ENCODE peak calls at places on chromosomes 5 and 9, in ten cellular contexts. O, R, M, C, Y, A, K, G, T and S are unnamed samples.

GRCh38 chr5:56763711-56764466 is 51.5 kb upstream of the MAP3K1 start:
- DNase-seq in O (peak; percentile 64), R (no peak), M (peak; percentile 55), C (no peak), Y (no peak), A (no peak), K (peak; percentile 26), G (no peak), T (no peak), S (peak; percentile 43)

GRCh38 chr9:10232352-10232930 is 380.4 kb downstream of the PTPRD start:
- DNase-seq in O (no peak), R (peak; percentile 8), M (no peak), C (peak; percentile 25), Y (no peak), A (no peak), K (no peak), G (no peak), T (no peak), S (no peak)

GRCh38 chr9:88196456-88196855 is 58.2 kb upstream of the SPATA31C2 start:
- DNase-seq in O (no peak), R (no peak), M (no peak), C (no peak), Y (no peak), A (no peak), K (no peak), G (no peak), T (no peak), S (no peak)

GRCh38 chr9:2307480-2307879 is 292.3 kb downstream of the SMARCA2 start:
- DNase-seq in O (no peak), R (no peak), M (no peak), C (no peak), Y (no peak), A (no peak), K (no peak), G (no peak), T (no peak), S (no peak)

GRCh38 chr9:5389109-5389732 is 48.5 kb downstream of the PLGRKT start:
- DNase-seq in O (no peak), R (no peak), M (no peak), C (no peak), Y (no peak), A (no peak), K (no peak), G (peak; percentile 45), T (no peak), S (peak; percentile 10)

GRCh38 chr5:137101544-137101943 is 397.6 kb downstream of the SPOCK1 start:
- DNase-seq in O (no peak), R (no peak), M (no peak), C (no peak), Y (no peak), A (no peak), K (no peak), G (no peak), T (no peak), S (no peak)

GRCh38 chr9:133819923-133820322 is 81.8 kb upstream of the SARDH start:
- DNase-seq in O (no peak), R (no peak), M (no peak), C (no peak), Y (no peak), A (no peak), K (no peak), G (no peak), T (no peak), S (no peak)

GRCh38 chr9:78954286-78954685 is 617.5 kb upstream of the TLE4 start:
- DNase-seq in O (no peak), R (no peak), M (no peak), C (no peak), Y (no peak), A (no peak), K (no peak), G (no peak), T (no peak), S (no peak)

GRCh38 chr5:135493406-135494180 is 41.4 kb upstream of the TIFAB start:
- DNase-seq in O (peak; percentile 54), R (peak; percentile 39), M (no peak), C (no peak), Y (no peak), A (no peak), K (no peak), G (no peak), T (no peak), S (peak; percentile 30)
- TF ChIP-seq POLR2AphosphoS5 in O (no peak), R (no peak), M (no peak), C (no peak), Y (no peak), A (no peak), K (no peak), G (no peak), T (no peak), S (peak; percentile 27)

DNA sequence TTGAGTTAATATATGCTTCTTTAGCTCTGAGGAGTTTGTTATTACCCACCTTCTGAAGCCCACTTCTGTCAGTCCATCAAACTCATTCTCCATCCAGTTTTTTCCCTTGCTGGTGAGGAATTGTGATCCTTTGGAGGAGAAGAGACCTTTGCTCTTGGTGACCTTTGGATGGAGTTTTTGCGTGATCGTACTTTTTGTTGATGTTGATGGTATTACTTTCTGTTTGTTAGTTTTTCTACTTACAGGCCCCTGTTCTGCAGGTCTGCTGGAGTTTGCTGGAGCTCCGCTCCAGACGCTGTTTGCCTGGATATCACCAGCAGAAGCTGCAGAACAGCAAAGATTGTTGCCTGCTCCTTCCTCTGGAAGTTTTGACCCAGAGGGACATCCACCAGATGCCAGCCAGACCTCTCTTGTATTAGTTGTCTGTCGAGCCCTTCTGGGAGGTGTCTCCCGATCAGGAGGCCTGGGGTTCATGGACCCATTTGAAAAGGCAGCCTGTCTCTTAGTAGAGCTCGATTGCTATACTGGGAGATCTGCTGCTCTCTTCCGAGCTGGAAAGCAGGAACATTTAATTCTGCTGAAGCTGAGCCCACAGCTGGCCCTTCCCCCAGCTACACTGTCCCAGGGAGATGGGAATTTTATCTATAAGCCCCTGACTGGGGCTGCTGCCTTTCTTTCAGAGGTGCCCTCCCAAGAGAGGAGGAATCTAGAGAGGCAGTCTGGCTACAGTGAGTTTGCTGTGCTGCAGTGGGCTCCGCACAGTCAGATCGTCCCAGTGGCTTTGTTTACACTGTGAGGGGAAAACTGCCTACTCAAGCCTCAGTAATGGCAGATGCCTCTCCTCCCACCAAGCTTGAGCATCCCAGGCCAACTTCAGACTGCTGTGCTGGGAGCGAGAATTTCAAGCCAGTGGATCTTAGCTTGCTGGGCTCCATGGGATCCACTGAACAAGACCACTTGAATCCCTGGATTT is 445.5 kb downstream of the MAN2A1 start:
- DNase-seq in O (no peak), R (no peak), M (no peak), C (no peak), Y (no peak), A (no peak), K (no peak), G (no peak), T (no peak), S (no peak)
- TF ChIP-seq POLR2AphosphoS5 in O (no peak), R (no peak), M (no peak), C (no peak), Y (no peak), A (no peak), K (no peak), G (no peak), T (no peak), S (no peak)

GRCh38 chr5:87392170-87392569 is 20.6 kb downstream of the CCNH start:
- DNase-seq in O (no peak), R (no peak), M (no peak), C (no peak), Y (no peak), A (no peak), K (no peak), G (no peak), T (no peak), S (no peak)

GRCh38 chr5:87390576-87391199 is 22.0 kb downstream of the CCNH start:
- DNase-seq in O (no peak), R (no peak), M (no peak), C (no peak), Y (no peak), A (no peak), K (no peak), G (no peak), T (no peak), S (no peak)

GRCh38 chr5:87390075-87390474 is 22.7 kb downstream of the CCNH start:
- DNase-seq in O (no peak), R (no peak), M (no peak), C (no peak), Y (no peak), A (no peak), K (no peak), G (no peak), T (no peak), S (no peak)

GRCh38 chr5:87393331-87393730 is 19.4 kb downstream of the CCNH start:
- DNase-seq in O (no peak), R (no peak), M (no peak), C (no peak), Y (no peak), A (peak; percentile 54), K (no peak), G (no peak), T (no peak), S (no peak)

DNA sequence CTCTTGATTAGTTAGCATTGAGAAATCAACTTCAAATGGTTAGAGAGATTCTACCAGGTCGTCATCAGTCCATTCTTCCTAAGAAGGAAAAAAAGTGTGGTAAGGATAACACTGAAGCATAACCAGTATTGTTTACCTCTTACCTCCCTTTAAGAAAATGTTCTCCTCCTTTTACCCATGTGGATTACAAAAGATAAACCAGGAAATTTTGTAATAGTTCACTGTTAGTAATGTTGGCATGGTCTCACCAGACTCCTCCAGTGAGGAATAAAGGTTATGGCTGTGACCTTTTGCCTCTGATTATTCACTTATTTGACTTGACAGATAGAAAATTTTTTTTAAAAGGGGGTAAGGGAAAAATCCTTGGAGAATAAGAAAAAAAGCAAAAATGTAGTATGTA is 18.3 kb downstream of the CCNH start:
- DNase-seq in O (no peak), R (no peak), M (no peak), C (no peak), Y (no peak), A (no peak), K (no peak), G (no peak), T (no peak), S (no peak)
- TF ChIP-seq POLR2AphosphoS5 in O (no peak), R (no peak), M (no peak), C (no peak), Y (no peak), A (no peak), K (no peak), G (no peak), T (no peak), S (no peak)

GRCh38 chr5:2753452-2754409 is 2.3 kb upstream of the IRX2 start:
- DNase-seq in O (no peak), R (peak; percentile 60), M (no peak), C (no peak), Y (no peak), A (no peak), K (no peak), G (no peak), T (no peak), S (no peak)
- TF ChIP-seq POLR2AphosphoS5 in O (no peak), R (no peak), M (no peak), C (no peak), Y (no peak), A (no peak), K (no peak), G (no peak), T (no peak), S (no peak)